ENCODE peak calls at places on chromosomes 7 and 10, in ten cellular contexts. E is cardiac muscle cell; Z is CD8-positive, alpha-beta memory T cell; H is IMR-90; N is upper lobe of right lung; X is astrocyte; J is heart right ventricle; Q is GM23248; B is aorta; V is tibial artery. P is an unnamed sample.

GRCh38 chr7:65382452-65382851 is 8.8 kb downstream of the ZNF92 start:
- DNase-seq in E (no peak), Z (no peak), H (no peak), N (no peak), X (no peak), J (no peak), Q (no peak), B (no peak), V (no peak), P (no peak)

GRCh38 chr7:104980440-104980839 is 33.6 kb upstream of the KMT2E start:
- DNase-seq in E (no peak), Z (no peak), H (no peak), N (no peak), X (peak; percentile 55), J (no peak), Q (peak; percentile 67), B (no peak), V (no peak), P (no peak)

GRCh38 chr10:78139336-78139735 is 105.7 kb downstream of the RPS24 start:
- DNase-seq in E (no peak), Z (no peak), H (no peak), N (no peak), X (no peak), J (no peak), Q (no peak), B (no peak), V (no peak), P (no peak)

GRCh38 chr10:3068201-3068967 is 1.0 kb downstream of the PFKP start:
- DNase-seq in E (peak; percentile 78), Z (peak; percentile 62), H (peak; percentile 54), N (peak; percentile 82), X (peak; percentile 46), J (peak; percentile 60), Q (peak; percentile 80), B (peak; percentile 88), V (peak; percentile 82), P (peak; percentile 76)

GRCh38 chr7:46352335-46352954 is 431.4 kb upstream of the IGFBP3 start:
- DNase-seq in E (peak; percentile 82), Z (peak; percentile 7), H (peak; percentile 72), N (no peak), X (peak; percentile 40), J (peak; percentile 53), Q (peak; percentile 74), B (no peak), V (no peak), P (no peak)

GRCh38 chr10:485776-486572 is 203.5 kb downstream of the DIP2C start:
- DNase-seq in E (peak; percentile 35), Z (no peak), H (no peak), N (peak; percentile 48), X (no peak), J (no peak), Q (peak; percentile 77), B (peak; percentile 75), V (peak; percentile 46), P (peak; percentile 51)

GRCh38 chr10:131968949-131969348 is 12.8 kb downstream of the BNIP3 start:
- DNase-seq in E (no peak), Z (no peak), H (no peak), N (no peak), X (no peak), J (no peak), Q (no peak), B (no peak), V (peak; percentile 40), P (no peak)

GRCh38 chr7:139043823-139044812 is 8.3 kb upstream of the ZC3HAV1L start:
- DNase-seq in E (no peak), Z (peak; percentile 28), H (peak; percentile 44), N (no peak), X (no peak), J (no peak), Q (no peak), B (no peak), V (no peak), P (no peak)

GRCh38 chr7:105336009-105336408 is 52.7 kb downstream of the SRPK2 start:
- DNase-seq in E (no peak), Z (no peak), H (peak; percentile 20), N (no peak), X (no peak), J (no peak), Q (peak; percentile 25), B (no peak), V (no peak), P (no peak)

GRCh38 chr7:98178321-98178720 is 32.9 kb upstream of the BHLHA15 start:
- DNase-seq in E (no peak), Z (no peak), H (no peak), N (peak; percentile 90), X (no peak), J (peak; percentile 47), Q (no peak), B (no peak), V (no peak), P (peak; percentile 57)

GRCh38 chr10:125021686-125022374 is 79.9 kb downstream of the ZRANB1 start:
- DNase-seq in E (no peak), Z (no peak), H (no peak), N (no peak), X (no peak), J (no peak), Q (no peak), B (peak; percentile 35), V (no peak), P (no peak)
- H3K36me3 ChIP-seq in E (peaks cover 2% of the 10 kb centered on the region), Z (no peaks in the 10 kb centered on the region), H (peaks cover 22% of the 10 kb centered on the region), N (peaks cover 17% of the 10 kb centered on the region), X (no peaks in the 10 kb centered on the region), J (peaks cover 10% of the 10 kb centered on the region), Q (peaks cover 1% of the 10 kb centered on the region), B (no peaks in the 10 kb centered on the region), V (peaks cover 18% of the 10 kb centered on the region), P (peaks cover 5% of the 10 kb centered on the region)

GRCh38 chr10:74078037-74078436 is 72.6 kb downstream of the AP3M1 start:
- DNase-seq in E (peak; percentile 49), Z (no peak), H (peak; percentile 66), N (no peak), X (peak; percentile 93), J (no peak), Q (peak; percentile 57), B (no peak), V (no peak), P (no peak)
- H3K4me1 ChIP-seq in E (peaks cover 14% of the 10 kb centered on the region), Z (peaks cover 12% of the 10 kb centered on the region), H (peaks cover 12% of the 10 kb centered on the region), N (peaks cover 18% of the 10 kb centered on the region), X (peaks cover 53% of the 10 kb centered on the region), J (no peaks in the 10 kb centered on the region), Q (peaks cover 54% of the 10 kb centered on the region), B (peaks cover 8% of the 10 kb centered on the region), V (peaks cover 28% of the 10 kb centered on the region), P (peaks cover 44% of the 10 kb centered on the region)

GRCh38 chr7:74599251-74599650 is 58.3 kb upstream of the GTF2I start:
- DNase-seq in E (no peak), Z (no peak), H (no peak), N (no peak), X (no peak), J (no peak), Q (no peak), B (no peak), V (no peak), P (no peak)
- H3K36me3 ChIP-seq in E (peaks cover 34% of the 10 kb centered on the region), Z (no peaks in the 10 kb centered on the region), H (peaks cover 63% of the 10 kb centered on the region), N (peaks cover 23% of the 10 kb centered on the region), X (peaks cover 3% of the 10 kb centered on the region), J (peaks cover 61% of the 10 kb centered on the region), Q (no peaks in the 10 kb centered on the region), B (no peaks in the 10 kb centered on the region), V (peaks cover 73% of the 10 kb centered on the region), P (peaks cover 2% of the 10 kb centered on the region)

DNA sequence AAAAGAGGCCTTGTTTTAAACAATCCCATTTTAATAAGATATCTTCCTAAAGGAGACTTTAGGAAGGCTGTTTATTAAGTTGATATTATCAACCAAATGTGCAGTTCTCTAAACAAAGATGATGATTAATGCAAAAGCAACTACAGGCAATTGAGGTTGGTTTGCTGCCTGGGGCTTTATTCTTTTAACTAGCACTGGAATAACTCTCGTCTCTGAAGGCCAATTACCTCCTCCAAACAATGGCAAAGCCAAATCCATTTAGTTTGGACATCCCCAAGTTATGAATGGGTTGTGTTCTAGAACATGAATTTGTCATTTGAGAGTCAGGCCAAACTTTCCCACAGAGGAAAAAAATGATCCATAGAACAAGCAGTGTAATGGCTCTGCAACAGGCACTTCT is 114.1 kb downstream of the SLC16A9 start:
- DNase-seq in E (no peak), Z (no peak), H (no peak), N (no peak), X (no peak), J (no peak), Q (no peak), B (no peak), V (no peak), P (no peak)
- H3K4me1 ChIP-seq in E (no peaks in the 10 kb centered on the region), Z (no peaks in the 10 kb centered on the region), H (no peaks in the 10 kb centered on the region), N (no peaks in the 10 kb centered on the region), X (no peaks in the 10 kb centered on the region), J (no peaks in the 10 kb centered on the region), Q (no peaks in the 10 kb centered on the region), B (no peaks in the 10 kb centered on the region), V (no peaks in the 10 kb centered on the region), P (no peaks in the 10 kb centered on the region)

GRCh38 chr7:756928-757560 is 30.0 kb upstream of the PRKAR1B start:
- DNase-seq in E (no peak), Z (no peak), H (no peak), N (peak; percentile 61), X (no peak), J (no peak), Q (no peak), B (peak; percentile 55), V (peak; percentile 57), P (peak; percentile 38)
- H3K36me3 ChIP-seq in E (peaks cover 34% of the 10 kb centered on the region), Z (peaks cover 7% of the 10 kb centered on the region), H (peaks cover 42% of the 10 kb centered on the region), N (peaks cover 40% of the 10 kb centered on the region), X (peaks cover 15% of the 10 kb centered on the region), J (peaks cover 92% of the 10 kb centered on the region), Q (peaks cover 10% of the 10 kb centered on the region), B (peaks cover 4% of the 10 kb centered on the region), V (peaks cover 89% of the 10 kb centered on the region), P (peaks cover 3% of the 10 kb centered on the region)

GRCh38 chr10:5574642-5575131 is 49.9 kb downstream of the CALML3 start:
- DNase-seq in E (no peak), Z (no peak), H (no peak), N (peak; percentile 43), X (no peak), J (no peak), Q (no peak), B (peak; percentile 43), V (peak; percentile 37), P (no peak)
- H3K4me1 ChIP-seq in E (no peaks in the 10 kb centered on the region), Z (no peaks in the 10 kb centered on the region), H (peaks cover 18% of the 10 kb centered on the region), N (no peaks in the 10 kb centered on the region), X (peaks cover 18% of the 10 kb centered on the region), J (no peaks in the 10 kb centered on the region), Q (peaks cover 16% of the 10 kb centered on the region), B (no peaks in the 10 kb centered on the region), V (peaks cover 13% of the 10 kb centered on the region), P (peaks cover 19% of the 10 kb centered on the region)

GRCh38 chr10:71666607-71667373 is 52.8 kb downstream of the C10orf105 start:
- DNase-seq in E (no peak), Z (peak; percentile 10), H (no peak), N (no peak), X (peak; percentile 5), J (no peak), Q (no peak), B (no peak), V (no peak), P (no peak)

GRCh38 chr10:71663311-71663710 is 56.3 kb downstream of the C10orf105 start:
- DNase-seq in E (no peak), Z (no peak), H (no peak), N (no peak), X (no peak), J (no peak), Q (no peak), B (no peak), V (no peak), P (no peak)

GRCh38 chr10:71665456-71665855 is 54.1 kb downstream of the C10orf105 start:
- DNase-seq in E (no peak), Z (no peak), H (no peak), N (no peak), X (no peak), J (no peak), Q (no peak), B (no peak), V (no peak), P (no peak)

GRCh38 chr10:71661942-71662341 is 57.6 kb downstream of the C10orf105 start:
- DNase-seq in E (no peak), Z (no peak), H (no peak), N (no peak), X (no peak), J (no peak), Q (no peak), B (no peak), V (no peak), P (no peak)

GRCh38 chr10:71664585-71664984 is 55.0 kb downstream of the C10orf105 start:
- DNase-seq in E (no peak), Z (no peak), H (no peak), N (no peak), X (no peak), J (no peak), Q (no peak), B (no peak), V (no peak), P (no peak)
- H3K36me3 ChIP-seq in E (no peaks in the 10 kb centered on the region), Z (no peaks in the 10 kb centered on the region), H (no peaks in the 10 kb centered on the region), N (no peaks in the 10 kb centered on the region), X (no peaks in the 10 kb centered on the region), J (no peaks in the 10 kb centered on the region), Q (no peaks in the 10 kb centered on the region), B (no peaks in the 10 kb centered on the region), V (no peaks in the 10 kb centered on the region), P (no peaks in the 10 kb centered on the region)